ENCODE peak calls at places on chromosomes 13 and 19, in four cellular contexts. V, F, P and R are unnamed samples.

GRCh38 chr19:56141416-56141992 is 417 bp downstream of the ZNF444 start:
- DNase-seq in P (peak; percentile 16), F (no peak), V (peak; percentile 21), R (no peak)

GRCh38 chr13:90618133-90618532 is 729.4 kb upstream of the MIR17HG start:
- DNase-seq in F (no peak), V (no peak), P (no peak), R (no peak)

GRCh38 chr13:30409911-30410704 is 12.2 kb upstream of the UBE2L5 start:
- DNase-seq in F (peak; percentile 72), P (no peak), V (no peak), R (no peak)

GRCh38 chr19:10724573-10725071 is 6.7 kb downstream of the DNM2 start:
- DNase-seq in V (no peak), P (no peak), F (no peak), R (no peak)

GRCh38 chr13:104936304-104936703 is 1599.2 kb downstream of the EFNB2 start:
- DNase-seq in P (no peak), V (no peak), F (no peak), R (no peak)

GRCh38 chr13:92823059-92823458 is 403.5 kb upstream of the GPC6 start:
- DNase-seq in F (no peak), P (no peak), V (no peak), R (no peak)

GRCh38 chr19:43720936-43721335 is 5.1 kb downstream of the IRGC start:
- DNase-seq in F (no peak), V (no peak), P (no peak), R (no peak)

GRCh38 chr19:35509018-35509652 is 4.3 kb downstream of the DMKN start:
- DNase-seq in V (peak; percentile 63), P (no peak), F (peak; percentile 36), R (no peak)

GRCh38 chr19:45417151-45417550 is 6.6 kb downstream of the ERCC1 start:
- DNase-seq in F (no peak), V (no peak), P (no peak), R (no peak)

GRCh38 chr13:41802684-41803554 is 158.0 kb downstream of the VWA8 start:
- DNase-seq in P (peak; percentile 23), V (no peak), F (peak; percentile 85), R (no peak)

GRCh38 chr19:3984908-3985642 is at the start of gene EEF2:
- DNase-seq in P (peak; percentile 90), V (peak; percentile 94), F (peak; percentile 59), R (no peak)

GRCh38 chr19:7294571-7295212 is 478 bp upstream of the INSR start:
- DNase-seq in F (no peak), V (peak; percentile 74), P (peak; percentile 74), R (no peak)

GRCh38 chr13:76387561-76387960 is 498.6 kb downstream of the KCTD12 start:
- DNase-seq in F (no peak), V (no peak), P (no peak), R (no peak)

GRCh38 chr13:112055032-112055416 is 11.9 kb upstream of the SOX1 start:
- DNase-seq in P (no peak), V (no peak), F (no peak), R (no peak)

GRCh38 chr19:48959341-48960239 is 4.9 kb downstream of the BAX start:
- DNase-seq in P (no peak), V (no peak), F (no peak), R (no peak)

GRCh38 chr19:39341122-39341719 is 1.0 kb upstream of the SAMD4B start:
- DNase-seq in V (peak; percentile 52), F (no peak), P (no peak), R (no peak)

GRCh38 chr13:46668302-46668720 is 115.3 kb downstream of the LRCH1 start:
- DNase-seq in F (peak; percentile 90), V (no peak), P (peak; percentile 95), R (no peak)

GRCh38 chr13:99345345-99345744 is 38.1 kb upstream of the GPR183 start:
- DNase-seq in F (no peak), V (no peak), P (no peak), R (no peak)